ENCODE peak calls at places on chromosome 13, in six cellular contexts. L, T, X, S, N and Q are unnamed samples.
A peak's percentile ranks its signal among the peaks of the same experiment; 100 is the strongest.

GRCh38 chr13:32415019-32415418 is 12.9 kb downstream of the N4BP2L1 start:
- DNase-seq in L (no peak), N (peak; percentile 11), S (peak; percentile 25), X (peak; percentile 11), T (peak; percentile 33), Q (peak; percentile 8)

GRCh38 chr13:91307887-91308286 is 39.6 kb upstream of the MIR17HG start:
- DNase-seq in T (no peak), L (no peak), N (no peak), X (no peak), S (no peak), Q (no peak)

GRCh38 chr13:97484286-97484685 is 50.3 kb downstream of the RAP2A start:
- DNase-seq in X (no peak), S (no peak), L (no peak), T (no peak), N (no peak), Q (no peak)

GRCh38 chr13:107301724-107302374 is 733.9 kb upstream of the ARGLU1 start:
- DNase-seq in S (no peak), L (no peak), X (no peak), T (no peak), N (no peak), Q (no peak)

GRCh38 chr13:58056411-58056810 is 424.9 kb downstream of the PCDH17 start:
- DNase-seq in S (no peak), L (no peak), N (no peak), X (no peak), T (no peak), Q (no peak)

GRCh38 chr13:30984620-30985019 is 52.2 kb downstream of the TEX26 start:
- DNase-seq in X (no peak), S (no peak), T (no peak), L (no peak), N (no peak), Q (no peak)

GRCh38 chr13:113350065-113350937 is 13.6 kb downstream of the GRTP1 start:
- DNase-seq in X (peak; percentile 26), N (no peak), T (no peak), L (no peak), S (no peak), Q (no peak)

GRCh38 chr13:112161441-112162301 is 94.7 kb downstream of the SOX1 start:
- DNase-seq in T (no peak), S (no peak), X (no peak), L (no peak), N (no peak), Q (no peak)

GRCh38 chr13:76004411-76004810 is 368.3 kb downstream of the LMO7 start:
- DNase-seq in T (no peak), L (no peak), N (no peak), S (no peak), X (peak; percentile 11), Q (peak; percentile 57)

GRCh38 chr13:88701551-88701950 is 1030.4 kb downstream of the SLITRK5 start:
- DNase-seq in N (no peak), T (no peak), L (no peak), S (no peak), X (peak; percentile 52), Q (no peak)

GRCh38 chr13:25733061-25733491 is 318.7 kb downstream of the SHISA2 start:
- DNase-seq in N (no peak), X (peak; percentile 87), T (no peak), S (no peak), L (peak; percentile 89), Q (peak; percentile 18)

GRCh38 chr13:94548382-94549240 is 47.3 kb downstream of the TGDS start:
- DNase-seq in S (peak; percentile 59), N (no peak), L (peak; percentile 47), X (peak; percentile 21), T (peak; percentile 62), Q (peak; percentile 58)

GRCh38 chr13:31267126-31267784 is 67.5 kb downstream of the B3GLCT start:
- DNase-seq in S (no peak), N (no peak), L (no peak), T (no peak), X (peak; percentile 90), Q (peak; percentile 25)

GRCh38 chr13:49046534-49046933 is 70.8 kb downstream of the FNDC3A start:
- DNase-seq in N (no peak), S (no peak), T (no peak), L (no peak), X (no peak), Q (peak; percentile 34)

GRCh38 chr13:98172570-98173405 is 4.3 kb downstream of the RNF113B start:
- DNase-seq in S (no peak), T (no peak), N (no peak), L (peak; percentile 53), X (no peak), Q (peak; percentile 41)

GRCh38 chr13:43376596-43376995 is 353.2 kb downstream of the DNAJC15 start:
- DNase-seq in S (no peak), T (no peak), N (no peak), L (no peak), X (no peak), Q (no peak)

GRCh38 chr13:26518433-26519084 is 38.9 kb upstream of the WASF3 start:
- DNase-seq in L (no peak), X (no peak), T (no peak), S (no peak), N (no peak), Q (no peak)

GRCh38 chr13:20116213-20116612 is 44.6 kb downstream of the GJA3 start:
- DNase-seq in N (no peak), S (no peak), L (no peak), X (no peak), T (no peak), Q (no peak)
- TF ChIP-seq CTCF in N (no peak), S (no peak), L (no peak), X (no peak), T (no peak), Q (no peak)

DNA sequence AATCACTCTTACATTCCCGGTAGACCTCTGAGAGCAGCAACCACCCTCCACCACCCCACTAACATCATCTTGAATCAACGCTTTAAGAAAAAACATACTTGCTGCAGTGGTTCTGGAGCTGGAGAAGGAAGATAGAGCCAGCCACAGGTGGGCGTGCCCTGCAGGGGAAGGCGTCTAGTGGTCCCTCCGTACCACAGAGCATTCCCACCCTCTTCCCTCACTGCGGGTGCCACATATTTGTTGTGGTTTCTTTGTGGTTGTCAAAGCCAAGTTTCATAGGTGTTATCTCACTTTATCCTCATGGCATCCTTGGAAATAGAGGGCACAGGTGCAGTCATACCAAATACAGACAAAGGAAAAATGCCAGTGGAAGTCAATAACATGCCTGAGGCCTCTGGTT is 22.2 kb downstream of the COL4A2 start:
- DNase-seq in L (peak; percentile 51), N (no peak), X (no peak), T (no peak), S (no peak), Q (no peak)
- H3K4me3 ChIP-seq in L (peak overlapping the region; percentile 3), N (no peak overlapping the region), X (no peak overlapping the region), T (no peak overlapping the region), S (no peak overlapping the region), Q (no peak overlapping the region)

GRCh38 chr13:22256111-22256639 is 585.3 kb downstream of the FGF9 start:
- DNase-seq in S (no peak), X (no peak), N (no peak), L (no peak), T (no peak), Q (no peak)
- TF ChIP-seq CTCF in S (peak; percentile 15), X (no peak), N (no peak), L (no peak), T (no peak), Q (no peak)

GRCh38 chr13:60583911-60584753 is 187.1 kb downstream of the TDRD3 start:
- DNase-seq in X (peak; percentile 27), L (peak; percentile 86), T (no peak), S (peak; percentile 25), N (peak; percentile 12), Q (peak; percentile 90)
- H3K4me3 ChIP-seq in X (no peak overlapping the region), L (peak overlapping the region; percentile 9), T (no peak overlapping the region), S (no peak overlapping the region), N (no peak overlapping the region), Q (no peak overlapping the region)

DNA sequence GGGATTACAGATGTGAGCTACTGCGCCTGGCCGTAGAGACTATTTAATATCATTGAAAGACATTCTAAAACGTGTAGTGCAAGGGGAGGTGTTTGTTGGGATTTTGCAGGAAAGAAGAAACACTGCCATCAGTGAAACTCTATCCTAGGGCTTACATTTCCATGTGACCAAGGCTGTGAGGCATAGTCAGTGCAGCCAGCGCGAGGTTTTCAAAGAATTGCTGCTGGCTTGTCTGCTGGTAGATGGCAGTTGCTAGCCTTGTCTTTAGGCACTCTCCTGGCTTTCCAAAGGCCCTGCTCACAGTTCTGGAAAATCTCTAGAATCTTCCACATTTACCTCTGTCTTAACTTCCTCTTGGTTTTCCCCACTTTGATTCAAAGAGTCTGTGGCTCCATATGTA is 77.5 kb downstream of the GPC6 start:
- DNase-seq in N (no peak), L (no peak), X (no peak), T (no peak), S (no peak), Q (no peak)
- TF ChIP-seq CTCF in N (no peak), L (no peak), X (no peak), T (no peak), S (no peak), Q (no peak)

GRCh38 chr13:109779074-109779473 is 7.3 kb downstream of the IRS2 start:
- DNase-seq in S (no peak), N (no peak), L (peak; percentile 27), T (no peak), X (no peak), Q (no peak)

GRCh38 chr13:109778102-109778542 is 8.3 kb downstream of the IRS2 start:
- DNase-seq in S (peak; percentile 33), N (no peak), L (peak; percentile 65), X (peak; percentile 90), T (peak; percentile 51), Q (no peak)

GRCh38 chr13:109773786-109774185 is 12.6 kb downstream of the IRS2 start:
- DNase-seq in S (no peak), T (no peak), N (no peak), X (no peak), L (no peak), Q (no peak)

GRCh38 chr13:109773276-109773675 is 13.1 kb downstream of the IRS2 start:
- DNase-seq in S (no peak), T (no peak), N (no peak), L (peak; percentile 32), X (peak; percentile 67), Q (no peak)

GRCh38 chr13:109776575-109776974 is 9.8 kb downstream of the IRS2 start:
- DNase-seq in T (no peak), L (peak; percentile 18), N (no peak), X (no peak), S (no peak), Q (no peak)
- H3K4me3 ChIP-seq in T (no peak overlapping the region), L (no peak overlapping the region), N (no peak overlapping the region), X (no peak overlapping the region), S (no peak overlapping the region), Q (no peak overlapping the region)